ENCODE peak calls at places on chromosome 20, in four cellular contexts. One of them, this sample, is unnamed.

GRCh38 chr20:24784607-24785006 is 164.5 kb upstream of the CST7 start:
- DNase-seq in epithelial cell of esophagus: no peak
- DNase-seq in mammary epithelial cell: no peak
- DNase-seq in heart right ventricle: no peak
- DNase-seq in this sample: no peak

GRCh38 chr20:10524643-10525042 is 89.5 kb downstream of the SLX4IP start:
- DNase-seq in epithelial cell of esophagus: peak
- DNase-seq in mammary epithelial cell: peak
- DNase-seq in heart right ventricle: no peak
- DNase-seq in this sample: no peak

GRCh38 chr20:11328839-11329238 is 588.9 kb upstream of the BTBD3 start:
- DNase-seq in epithelial cell of esophagus: peak
- DNase-seq in mammary epithelial cell: no peak
- DNase-seq in heart right ventricle: no peak
- DNase-seq in this sample: no peak

GRCh38 chr20:39775110-39775509 is 813.0 kb downstream of the DHX35 start:
- DNase-seq in epithelial cell of esophagus: peak
- DNase-seq in mammary epithelial cell: peak
- DNase-seq in heart right ventricle: peak
- DNase-seq in this sample: peak

GRCh38 chr20:49248879-49249665 is 28.8 kb downstream of the ZNFX1 start:
- DNase-seq in epithelial cell of esophagus: peak
- DNase-seq in mammary epithelial cell: peak
- DNase-seq in heart right ventricle: no peak
- DNase-seq in this sample: peak

GRCh38 chr20:10731190-10731955 is 57.6 kb upstream of the JAG1 start:
- DNase-seq in epithelial cell of esophagus: peak
- DNase-seq in mammary epithelial cell: peak
- DNase-seq in heart right ventricle: no peak
- DNase-seq in this sample: no peak

GRCh38 chr20:40540163-40540562 is 148.9 kb downstream of the MAFB start:
- DNase-seq in epithelial cell of esophagus: no peak
- DNase-seq in mammary epithelial cell: no peak
- DNase-seq in heart right ventricle: no peak
- DNase-seq in this sample: no peak

GRCh38 chr20:57103146-57103800 is 163.2 kb downstream of the BMP7 start:
- DNase-seq in epithelial cell of esophagus: no peak
- DNase-seq in mammary epithelial cell: no peak
- DNase-seq in heart right ventricle: no peak
- DNase-seq in this sample: no peak

GRCh38 chr20:17856024-17856564 is 112.5 kb downstream of the SNX5 start:
- DNase-seq in epithelial cell of esophagus: no peak
- DNase-seq in mammary epithelial cell: peak
- DNase-seq in heart right ventricle: no peak
- DNase-seq in this sample: no peak

GRCh38 chr20:36147707-36148106 is 6.8 kb upstream of the EPB41L1 start:
- DNase-seq in epithelial cell of esophagus: no peak
- DNase-seq in mammary epithelial cell: no peak
- DNase-seq in heart right ventricle: no peak
- DNase-seq in this sample: no peak

GRCh38 chr20:44134897-44135810 is 51.8 kb downstream of the JPH2 start:
- DNase-seq in epithelial cell of esophagus: peak
- DNase-seq in mammary epithelial cell: no peak
- DNase-seq in heart right ventricle: no peak
- DNase-seq in this sample: no peak

GRCh38 chr20:52972965-52973819 is 1.0 kb downstream of the TSHZ2 start:
- DNase-seq in epithelial cell of esophagus: peak
- DNase-seq in mammary epithelial cell: peak
- DNase-seq in heart right ventricle: peak
- DNase-seq in this sample: no peak

GRCh38 chr20:58719971-58720371 is 27.4 kb downstream of the NPEPL1 start:
- DNase-seq in epithelial cell of esophagus: no peak
- DNase-seq in mammary epithelial cell: no peak
- DNase-seq in heart right ventricle: no peak
- DNase-seq in this sample: no peak

GRCh38 chr20:53434662-53435061 is 159.0 kb downstream of the ZNF217 start:
- DNase-seq in epithelial cell of esophagus: no peak
- DNase-seq in mammary epithelial cell: no peak
- DNase-seq in heart right ventricle: no peak
- DNase-seq in this sample: no peak

GRCh38 chr20:14336667-14337066 is 745 bp downstream of the FLRT3 start:
- DNase-seq in epithelial cell of esophagus: peak
- DNase-seq in mammary epithelial cell: peak
- DNase-seq in heart right ventricle: no peak
- DNase-seq in this sample: no peak
- H3K4me3 ChIP-seq in epithelial cell of esophagus: peak
- H3K4me3 ChIP-seq in mammary epithelial cell: peak
- H3K4me3 ChIP-seq in heart right ventricle: peak
- H3K4me3 ChIP-seq in this sample: peak

GRCh38 chr20:20450461-20451027 is 82.6 kb downstream of the INSM1 start:
- DNase-seq in epithelial cell of esophagus: no peak
- DNase-seq in mammary epithelial cell: no peak
- DNase-seq in heart right ventricle: peak
- DNase-seq in this sample: peak

GRCh38 chr20:20454850-20455627 is 87.1 kb downstream of the INSM1 start:
- DNase-seq in epithelial cell of esophagus: no peak
- DNase-seq in mammary epithelial cell: no peak
- DNase-seq in heart right ventricle: no peak
- DNase-seq in this sample: no peak

GRCh38 chr20:20454367-20454766 is 86.5 kb downstream of the INSM1 start:
- DNase-seq in epithelial cell of esophagus: no peak
- DNase-seq in mammary epithelial cell: no peak
- DNase-seq in heart right ventricle: no peak
- DNase-seq in this sample: no peak

GRCh38 chr20:20448891-20449290 is 81.0 kb downstream of the INSM1 start:
- DNase-seq in epithelial cell of esophagus: no peak
- DNase-seq in mammary epithelial cell: no peak
- DNase-seq in heart right ventricle: no peak
- DNase-seq in this sample: no peak

DNA sequence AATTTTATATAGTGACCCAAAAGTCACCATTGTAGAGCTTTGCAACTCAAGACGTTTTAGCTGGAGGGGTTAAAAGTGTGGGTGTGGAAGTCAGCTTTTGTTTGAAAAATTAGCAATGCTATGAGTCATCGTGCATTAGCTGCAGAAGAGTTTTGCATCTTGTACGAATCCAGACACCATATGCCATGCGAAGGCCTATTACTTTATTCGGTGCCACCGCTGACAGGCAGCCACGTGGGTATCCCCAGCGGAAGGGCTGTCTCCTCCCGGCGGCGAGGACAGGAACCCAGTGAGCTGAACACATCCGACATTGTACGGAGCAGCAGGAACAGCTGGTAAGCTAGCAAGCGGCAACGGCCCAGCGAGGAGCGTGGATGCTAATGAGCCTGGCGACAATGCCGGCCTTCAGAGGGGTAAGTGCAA is 84.4 kb downstream of the INSM1 start:
- DNase-seq in epithelial cell of esophagus: peak
- DNase-seq in mammary epithelial cell: peak
- DNase-seq in heart right ventricle: peak
- DNase-seq in this sample: peak
- TF ChIP-seq CTCF in epithelial cell of esophagus: no peak
- TF ChIP-seq CTCF in mammary epithelial cell: no peak
- TF ChIP-seq CTCF in heart right ventricle: no peak
- TF ChIP-seq CTCF in this sample: no peak

GRCh38 chr20:46562009-46562372 is 11.5 kb upstream of the OCSTAMP start:
- DNase-seq in epithelial cell of esophagus: no peak
- DNase-seq in mammary epithelial cell: no peak
- DNase-seq in heart right ventricle: no peak
- DNase-seq in this sample: no peak

GRCh38 chr20:46558511-46558959 is 8.1 kb upstream of the OCSTAMP start:
- DNase-seq in epithelial cell of esophagus: peak
- DNase-seq in mammary epithelial cell: peak
- DNase-seq in heart right ventricle: no peak
- DNase-seq in this sample: peak

GRCh38 chr20:46557231-46557956 is 6.9 kb upstream of the OCSTAMP start:
- DNase-seq in epithelial cell of esophagus: peak
- DNase-seq in mammary epithelial cell: peak
- DNase-seq in heart right ventricle: no peak
- DNase-seq in this sample: no peak

GRCh38 chr20:46559001-46559400 is 8.5 kb upstream of the OCSTAMP start:
- DNase-seq in epithelial cell of esophagus: no peak
- DNase-seq in mammary epithelial cell: no peak
- DNase-seq in heart right ventricle: no peak
- DNase-seq in this sample: no peak

DNA sequence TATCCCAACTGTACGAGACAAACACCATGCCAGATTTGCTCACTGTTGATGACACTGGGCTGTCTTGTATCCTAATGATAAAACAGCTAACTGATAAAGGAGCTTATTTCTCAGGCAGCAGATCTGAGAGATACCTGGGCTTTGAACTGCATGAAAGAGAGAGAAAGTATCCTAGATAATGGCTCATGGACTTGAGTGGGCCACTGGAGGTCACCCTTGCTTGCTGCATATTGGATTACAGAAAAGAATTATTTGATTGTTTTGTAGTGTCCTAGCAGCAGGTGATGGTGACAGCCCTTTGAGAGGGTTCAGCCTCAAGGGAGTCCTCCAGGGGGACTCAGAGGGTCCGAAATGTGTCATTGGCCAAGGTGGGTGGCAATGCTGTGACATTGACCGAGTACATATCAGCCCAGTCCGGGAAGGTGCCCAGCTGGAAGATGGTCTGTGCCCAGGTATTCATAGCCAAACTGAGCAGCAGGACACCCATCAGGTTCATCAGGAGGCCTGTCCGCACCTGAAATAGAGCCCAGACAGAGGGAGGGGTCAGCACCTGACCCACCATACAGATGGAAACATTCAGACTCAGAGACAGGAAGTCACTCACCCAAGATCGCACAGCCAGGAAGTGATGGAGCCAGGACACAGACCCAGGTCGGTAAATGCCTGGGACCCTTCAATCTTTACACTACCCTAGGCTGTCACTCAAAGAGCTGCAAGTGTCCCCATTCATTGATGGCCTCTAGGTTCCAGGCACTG is 9.4 kb upstream of the OCSTAMP start:
- DNase-seq in epithelial cell of esophagus: no peak
- DNase-seq in mammary epithelial cell: no peak
- DNase-seq in heart right ventricle: no peak
- DNase-seq in this sample: no peak
- H3K4me3 ChIP-seq in epithelial cell of esophagus: no peak
- H3K4me3 ChIP-seq in mammary epithelial cell: no peak
- H3K4me3 ChIP-seq in heart right ventricle: no peak
- H3K4me3 ChIP-seq in this sample: no peak

DNA sequence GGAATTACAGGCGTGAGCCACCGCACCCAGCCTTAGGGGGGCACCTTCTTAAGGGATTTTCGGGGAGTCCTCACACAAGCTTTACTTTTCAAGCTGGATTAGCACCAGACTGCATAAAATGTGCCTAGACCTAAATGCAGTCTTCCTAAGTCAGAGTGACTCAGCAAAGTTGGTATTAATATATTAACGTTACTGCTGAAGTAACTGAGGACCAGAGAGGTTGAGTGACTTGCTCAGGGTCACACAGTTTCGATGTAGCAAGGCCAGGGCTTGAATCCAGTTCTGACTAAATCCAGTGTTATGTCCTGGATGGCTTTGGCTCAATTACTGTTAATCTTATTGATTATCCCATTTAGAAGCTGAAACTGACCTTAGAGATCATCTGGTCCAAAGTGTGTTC is 13.4 kb downstream of the EDEM2 start:
- DNase-seq in epithelial cell of esophagus: no peak
- DNase-seq in mammary epithelial cell: no peak
- DNase-seq in heart right ventricle: no peak
- DNase-seq in this sample: no peak
- TF ChIP-seq CTCF in epithelial cell of esophagus: no peak
- TF ChIP-seq CTCF in mammary epithelial cell: no peak
- TF ChIP-seq CTCF in heart right ventricle: no peak
- TF ChIP-seq CTCF in this sample: no peak

GRCh38 chr20:63216041-63216848 is at the start of gene YTHDF1:
- DNase-seq in epithelial cell of esophagus: peak
- DNase-seq in mammary epithelial cell: peak
- DNase-seq in heart right ventricle: peak
- DNase-seq in this sample: peak

GRCh38 chr20:63215101-63216040 is 560 bp downstream of the YTHDF1 start:
- DNase-seq in epithelial cell of esophagus: peak
- DNase-seq in mammary epithelial cell: peak
- DNase-seq in heart right ventricle: no peak
- DNase-seq in this sample: peak

GRCh38 chr20:63212792-63213191 is 3.1 kb downstream of the YTHDF1 start:
- DNase-seq in epithelial cell of esophagus: peak
- DNase-seq in mammary epithelial cell: peak
- DNase-seq in heart right ventricle: no peak
- DNase-seq in this sample: no peak

GRCh38 chr20:63212393-63212730 is 3.6 kb downstream of the YTHDF1 start:
- DNase-seq in epithelial cell of esophagus: no peak
- DNase-seq in mammary epithelial cell: no peak
- DNase-seq in heart right ventricle: no peak
- DNase-seq in this sample: no peak

GRCh38 chr20:63214514-63214913 is 1.4 kb downstream of the YTHDF1 start:
- DNase-seq in epithelial cell of esophagus: no peak
- DNase-seq in mammary epithelial cell: no peak
- DNase-seq in heart right ventricle: no peak
- DNase-seq in this sample: no peak
- H3K4me3 ChIP-seq in epithelial cell of esophagus: peak
- H3K4me3 ChIP-seq in mammary epithelial cell: peak
- H3K4me3 ChIP-seq in heart right ventricle: peak
- H3K4me3 ChIP-seq in this sample: no peak